ENCODE peak calls at places on chromosomes 11 and 22, in seven cellular contexts. X, J, H, A, Z, N and I are unnamed samples.

GRCh38 chr22:46069518-46070214 is 80.7 kb upstream of the PPARA start:
- DNase-seq in X (peak; percentile 92), J (peak; percentile 94), H (peak; percentile 96), A (peak; percentile 84), Z (peak; percentile 81), N (peak; percentile 94), I (peak; percentile 74)

GRCh38 chr11:126963603-126964353 is 36.8 kb downstream of the KIRREL3 start:
- DNase-seq in X (no peak), J (no peak), H (peak; percentile 66), A (no peak), Z (no peak), N (no peak), I (peak; percentile 95)

GRCh38 chr11:116984186-116984585 is 114.0 kb downstream of the SIK3 start:
- DNase-seq in X (peak; percentile 53), J (no peak), H (peak; percentile 66), A (no peak), Z (no peak), N (peak; percentile 37), I (no peak)

GRCh38 chr11:14360976-14361375 is 2.0 kb upstream of the RRAS2 start:
- DNase-seq in X (no peak), J (no peak), H (no peak), A (no peak), Z (no peak), N (no peak), I (no peak)

GRCh38 chr11:132549001-132549400 is 983.3 kb downstream of the OPCML start:
- DNase-seq in X (peak; percentile 20), J (no peak), H (no peak), A (no peak), Z (no peak), N (no peak), I (no peak)

GRCh38 chr11:46633291-46634217 is 16.2 kb downstream of the ATG13 start:
- DNase-seq in X (no peak), J (no peak), H (no peak), A (no peak), Z (no peak), N (no peak), I (no peak)

GRCh38 chr11:117819096-117820040 is 5.2 kb downstream of the FXYD2 start:
- DNase-seq in X (peak; percentile 85), J (peak; percentile 69), H (peak; percentile 79), A (peak; percentile 71), Z (no peak), N (peak; percentile 85), I (no peak)

GRCh38 chr11:10451399-10452116 is 3.5 kb upstream of the AMPD3 start:
- DNase-seq in X (no peak), J (no peak), H (no peak), A (no peak), Z (no peak), N (no peak), I (no peak)

GRCh38 chr11:14373941-14374646 is 15.1 kb upstream of the RRAS2 start:
- DNase-seq in X (peak; percentile 74), J (no peak), H (peak; percentile 83), A (no peak), Z (no peak), N (peak; percentile 76), I (no peak)

GRCh38 chr22:19732403-19733113 is 9.2 kb downstream of the GP1BB start:
- DNase-seq in X (no peak), J (no peak), H (no peak), A (no peak), Z (no peak), N (no peak), I (no peak)

GRCh38 chr22:43066134-43066533 is 23.1 kb downstream of the TTLL1 start:
- DNase-seq in X (no peak), J (no peak), H (no peak), A (peak; percentile 26), Z (no peak), N (no peak), I (no peak)

GRCh38 chr11:129324533-129325175 is 51.0 kb upstream of the BARX2 start:
- DNase-seq in X (no peak), J (no peak), H (peak; percentile 38), A (peak; percentile 33), Z (peak; percentile 21), N (no peak), I (no peak)

GRCh38 chr22:22068025-22068424 is 85.4 kb upstream of the TOP3B start:
- DNase-seq in X (no peak), J (no peak), H (no peak), A (no peak), Z (no peak), N (no peak), I (no peak)

GRCh38 chr11:68383976-68384501 is 71.6 kb downstream of the LRP5 start:
- DNase-seq in X (peak; percentile 62), J (peak; percentile 70), H (peak; percentile 48), A (peak; percentile 71), Z (peak; percentile 62), N (peak; percentile 54), I (no peak)

GRCh38 chr11:34792143-34792542 is 124.0 kb downstream of the APIP start:
- DNase-seq in X (peak; percentile 34), J (no peak), H (no peak), A (no peak), Z (no peak), N (no peak), I (no peak)

GRCh38 chr11:62546937-62547625 is 475 bp upstream of the AHNAK start:
- DNase-seq in X (peak; percentile 43), J (no peak), H (peak; percentile 58), A (peak; percentile 42), Z (no peak), N (peak; percentile 42), I (no peak)

GRCh38 chr22:43088979-43089717 is at the start of gene TTLL1:
- DNase-seq in X (peak; percentile 91), J (peak; percentile 82), H (peak; percentile 85), A (peak; percentile 91), Z (peak; percentile 67), N (peak; percentile 82), I (no peak)

GRCh38 chr11:65915821-65916251 is 3.0 kb downstream of the C11orf68 start:
- DNase-seq in X (peak; percentile 96), J (peak; percentile 39), H (peak; percentile 99), A (peak; percentile 71), Z (peak; percentile 63), N (peak; percentile 96), I (peak; percentile 93)

GRCh38 chr22:23240639-23241389 is 60.5 kb downstream of the BCR start:
- DNase-seq in X (no peak), J (no peak), H (peak; percentile 46), A (no peak), Z (no peak), N (peak; percentile 41), I (no peak)

GRCh38 chr11:15053201-15053685 is 20.1 kb upstream of the CALCB start:
- DNase-seq in X (no peak), J (no peak), H (peak; percentile 36), A (no peak), Z (no peak), N (no peak), I (peak; percentile 41)

GRCh38 chr11:16114978-16115871 is 241.1 kb downstream of the SOX6 start:
- DNase-seq in X (no peak), J (no peak), H (no peak), A (no peak), Z (no peak), N (no peak), I (no peak)

GRCh38 chr11:10497371-10498021 is 42.4 kb downstream of the AMPD3 start:
- DNase-seq in X (no peak), J (no peak), H (no peak), A (no peak), Z (no peak), N (no peak), I (no peak)

GRCh38 chr11:126355926-126356897 is 726 bp downstream of the ST3GAL4 start:
- DNase-seq in X (no peak), J (peak; percentile 83), H (peak; percentile 41), A (peak; percentile 55), Z (no peak), N (no peak), I (no peak)

GRCh38 chr22:32535531-32536190 is 61.0 kb downstream of the FBXO7 start:
- DNase-seq in X (no peak), J (no peak), H (no peak), A (no peak), Z (no peak), N (no peak), I (no peak)

DNA sequence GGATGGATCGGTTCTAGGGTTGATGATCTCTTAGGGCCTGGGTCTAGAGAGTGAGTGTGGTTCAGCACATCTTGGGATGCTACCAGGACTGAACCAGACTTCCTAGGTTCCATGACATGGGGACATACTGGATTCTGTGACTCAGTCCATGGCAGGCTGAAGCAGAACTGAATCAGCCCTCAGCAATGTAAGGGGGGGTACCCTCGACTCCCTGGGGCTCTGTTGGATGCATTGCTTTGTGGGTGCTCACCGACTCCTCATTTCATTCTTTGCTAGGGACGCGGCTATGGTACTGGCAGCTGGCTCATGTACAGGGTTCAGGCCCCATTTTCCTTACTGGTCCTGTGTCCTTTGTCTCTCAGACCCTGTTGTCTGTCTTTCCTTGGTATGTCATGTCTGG is 733 bp upstream of the GRAMD1B start:
- DNase-seq in X (no peak), J (no peak), H (peak; percentile 90), A (no peak), Z (no peak), N (no peak), I (no peak)
- H3K4me3 ChIP-seq in X (peak overlapping the region; percentile 76), J (no peak overlapping the region), H (no peak overlapping the region), A (no peak overlapping the region), Z (no peak overlapping the region), N (peak overlapping the region; percentile 77), I (no peak overlapping the region)

DNA sequence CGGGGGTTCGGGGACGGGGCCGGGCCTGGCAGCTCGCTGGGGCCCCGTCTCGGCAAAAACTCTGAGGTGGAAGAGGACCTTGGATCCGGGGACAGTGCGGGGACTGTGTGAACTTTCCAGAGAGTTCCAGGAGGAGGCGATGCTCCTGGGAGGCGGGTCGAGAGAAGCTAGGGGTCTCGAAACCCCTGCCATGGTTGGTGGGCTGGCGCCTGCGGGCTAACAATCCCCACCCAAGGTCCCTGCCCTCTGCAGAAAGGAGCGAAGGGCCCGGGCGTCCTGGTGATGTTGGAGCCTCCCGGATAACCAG is 4.7 kb upstream of the GRK2 start:
- DNase-seq in X (no peak), J (no peak), H (no peak), A (no peak), Z (no peak), N (no peak), I (no peak)
- TF ChIP-seq CTCF in X (peak; percentile 19), J (no peak), H (peak; percentile 28), A (no peak), Z (peak; percentile 12), N (peak; percentile 30), I (peak; percentile 45)

DNA sequence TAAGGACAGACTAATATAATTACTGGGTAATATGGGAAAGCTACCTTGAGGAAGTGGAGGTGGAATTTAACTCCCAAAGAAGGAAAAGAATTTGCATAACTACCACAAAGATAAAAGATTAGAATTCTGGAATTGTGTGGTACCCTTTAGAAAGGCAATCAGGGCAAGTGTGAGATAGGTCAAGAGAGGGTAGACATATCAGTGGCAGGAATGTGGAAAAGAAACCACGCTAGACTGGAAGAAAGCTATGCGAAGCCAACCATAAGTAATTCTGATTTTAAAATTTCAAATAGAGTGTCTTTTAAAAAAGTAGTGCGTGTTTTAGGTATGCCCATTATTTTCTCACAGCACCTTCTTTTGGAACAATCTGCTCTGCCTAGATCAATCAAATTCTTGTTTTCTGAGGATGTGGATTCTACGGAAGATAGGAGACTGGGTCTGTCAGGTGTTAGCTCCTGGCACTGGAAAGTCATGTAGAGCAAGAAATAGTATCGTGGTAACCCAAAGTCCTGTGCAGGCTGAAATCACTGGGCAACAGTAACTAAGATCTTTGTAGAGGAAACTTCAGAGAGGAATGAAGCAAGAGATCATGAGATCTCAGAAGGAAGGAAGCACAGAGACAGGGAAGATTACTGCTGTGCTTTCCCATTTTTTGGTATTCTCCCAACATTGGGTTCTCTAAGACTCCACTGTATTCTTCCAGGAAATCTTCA is 111.3 kb upstream of the MTMR2 start:
- DNase-seq in X (peak; percentile 49), J (no peak), H (no peak), A (no peak), Z (no peak), N (no peak), I (no peak)
- H3K4me3 ChIP-seq in X (no peak overlapping the region), J (no peak overlapping the region), H (no peak overlapping the region), A (no peak overlapping the region), Z (no peak overlapping the region), N (no peak overlapping the region), I (no peak overlapping the region)

GRCh38 chr11:104343578-104343977 is 179.6 kb upstream of the PDGFD start:
- DNase-seq in X (peak; percentile 17), J (no peak), H (peak; percentile 15), A (no peak), Z (no peak), N (peak; percentile 30), I (no peak)
- TF ChIP-seq CTCF in X (peak; percentile 35), J (peak; percentile 27), H (peak; percentile 26), A (peak; percentile 34), Z (no peak), N (peak; percentile 46), I (peak; percentile 29)